ENCODE peak calls at places on chromosomes 6 and 20, in six cellular contexts. S is tibial artery, K is cardiac muscle cell, M is heart right ventricle, L is left lung, A is left ventricle myocardium inferior. B is an unnamed sample.
A peak's percentile ranks its signal among the peaks of the same experiment; 100 is the strongest.

GRCh38 chr20:43560974-43561373 is 2.1 kb downstream of the SGK2 start:
- DNase-seq in S (no peak), K (peak; percentile 73), M (no peak), L (no peak), A (no peak), B (no peak)

GRCh38 chr6:99432877-99433276 is 7.8 kb upstream of the PNISR start:
- DNase-seq in S (no peak), K (no peak), M (no peak), L (no peak), A (no peak), B (no peak)

GRCh38 chr6:149130093-149130872 is 187.2 kb upstream of the TAB2 start:
- DNase-seq in S (no peak), K (peak; percentile 40), M (no peak), L (no peak), A (no peak), B (no peak)

GRCh38 chr6:27591660-27592059 is 118.8 kb upstream of the ZNF184 start:
- DNase-seq in S (no peak), K (peak; percentile 15), M (no peak), L (no peak), A (no peak), B (no peak)

GRCh38 chr6:113859349-113860164 is 2.4 kb downstream of the MARCKS start:
- DNase-seq in S (peak; percentile 74), K (peak; percentile 19), M (peak; percentile 48), L (peak; percentile 84), A (peak; percentile 38), B (no peak)

GRCh38 chr6:157270308-157270707 is 53.0 kb downstream of the TMEM242 start:
- DNase-seq in S (no peak), K (no peak), M (no peak), L (no peak), A (no peak), B (no peak)

GRCh38 chr6:74177496-74177895 is 481.5 kb downstream of the CD109 start:
- DNase-seq in S (no peak), K (no peak), M (no peak), L (no peak), A (no peak), B (no peak)

GRCh38 chr20:57417830-57418780 is 26.9 kb downstream of the RBM38 start:
- DNase-seq in S (no peak), K (no peak), M (no peak), L (peak; percentile 38), A (no peak), B (no peak)

GRCh38 chr20:34938466-34939163 is 17.0 kb downstream of the GSS start:
- DNase-seq in S (peak; percentile 71), K (no peak), M (peak; percentile 76), L (no peak), A (peak; percentile 74), B (peak; percentile 58)

GRCh38 chr6:135423649-135424128 is 73.9 kb downstream of the AHI1 start:
- DNase-seq in S (no peak), K (peak; percentile 64), M (no peak), L (no peak), A (no peak), B (no peak)

GRCh38 chr20:25699914-25700313 is 3.3 kb upstream of the ZNF337 start:
- DNase-seq in S (no peak), K (no peak), M (no peak), L (no peak), A (no peak), B (no peak)

GRCh38 chr6:12957321-12958051 is 240.9 kb downstream of the PHACTR1 start:
- DNase-seq in S (peak; percentile 90), K (peak; percentile 45), M (peak; percentile 75), L (peak; percentile 90), A (peak; percentile 74), B (peak; percentile 76)

GRCh38 chr6:15642276-15642675 is 20.6 kb downstream of the DTNBP1 start:
- DNase-seq in S (no peak), K (no peak), M (no peak), L (no peak), A (no peak), B (no peak)
- TF ChIP-seq CTCF in S (no peak), K (peak; percentile 39), M (no peak), L (no peak), A (no peak), B (no peak)

GRCh38 chr6:18276610-18277009 is 12.3 kb upstream of the DEK start:
- DNase-seq in S (no peak), K (no peak), M (no peak), L (no peak), A (no peak), B (no peak)
- H3K4me3 ChIP-seq in S (no peak overlapping the region), K (peak overlapping the region; percentile 76), M (peak overlapping the region; percentile 56), L (no peak overlapping the region), A (peak overlapping the region; percentile 67), B (no peak overlapping the region)

GRCh38 chr6:56445818-56446217 is 196.9 kb downstream of the DST start:
- DNase-seq in S (no peak), K (no peak), M (no peak), L (no peak), A (no peak), B (no peak)

GRCh38 chr6:56450376-56450775 is 192.3 kb downstream of the DST start:
- DNase-seq in S (no peak), K (no peak), M (no peak), L (no peak), A (no peak), B (no peak)

GRCh38 chr6:56440551-56440981 is 193.2 kb upstream of the COL21A1 start:
- DNase-seq in S (no peak), K (no peak), M (no peak), L (no peak), A (no peak), B (no peak)

GRCh38 chr6:56448056-56448455 is 194.6 kb downstream of the DST start:
- DNase-seq in S (no peak), K (no peak), M (no peak), L (no peak), A (no peak), B (no peak)

DNA sequence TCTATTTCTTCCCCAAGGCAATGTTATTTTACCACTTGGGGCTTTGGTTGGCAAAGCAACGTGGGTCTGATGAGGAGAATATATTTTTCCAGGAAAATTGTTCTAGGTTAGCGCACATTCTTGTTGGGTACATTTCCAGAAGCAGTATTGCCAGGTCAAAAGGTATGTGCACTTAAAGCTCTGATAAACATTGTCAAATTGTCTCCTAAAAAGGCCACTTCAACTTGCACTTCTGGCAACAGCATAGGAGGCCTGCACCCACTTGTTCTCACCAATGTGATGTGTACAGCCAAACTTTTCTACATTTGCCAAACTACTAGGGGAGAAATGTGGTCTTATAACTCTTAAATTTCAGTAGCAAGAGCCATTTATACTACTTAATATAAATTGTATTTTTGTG is 197.5 kb upstream of the COL21A1 start:
- DNase-seq in S (no peak), K (no peak), M (no peak), L (no peak), A (no peak), B (no peak)
- H3K27ac ChIP-seq in S (peak overlapping the region; percentile 40), K (no peak overlapping the region), M (no peak overlapping the region), L (no peak overlapping the region), A (peak overlapping the region; percentile 60), B (no peak overlapping the region)

GRCh38 chr20:41466836-41467619 is 100.4 kb upstream of the EMILIN3 start:
- DNase-seq in S (no peak), K (no peak), M (no peak), L (no peak), A (no peak), B (no peak)
- TF ChIP-seq CTCF in S (no peak), K (no peak), M (peak; percentile 17), L (no peak), A (no peak), B (no peak)

GRCh38 chr20:53586640-53587039 is 7.0 kb downstream of the ZNF217 start:
- DNase-seq in S (no peak), K (no peak), M (no peak), L (no peak), A (no peak), B (no peak)
- H3K4me3 ChIP-seq in S (no peak overlapping the region), K (no peak overlapping the region), M (no peak overlapping the region), L (no peak overlapping the region), A (no peak overlapping the region), B (no peak overlapping the region)

GRCh38 chr20:62421716-62421990 is 5.7 kb downstream of the RBBP8NL start:
- DNase-seq in S (no peak), K (no peak), M (no peak), L (no peak), A (no peak), B (no peak)

GRCh38 chr20:62422636-62423325 is 4.6 kb downstream of the RBBP8NL start:
- DNase-seq in S (no peak), K (no peak), M (no peak), L (no peak), A (no peak), B (no peak)

GRCh38 chr20:62424249-62425109 is 2.9 kb downstream of the RBBP8NL start:
- DNase-seq in S (no peak), K (no peak), M (no peak), L (no peak), A (no peak), B (no peak)

GRCh38 chr20:62425281-62426058 is 1.9 kb downstream of the RBBP8NL start:
- DNase-seq in S (no peak), K (no peak), M (no peak), L (no peak), A (no peak), B (no peak)

GRCh38 chr20:62423326-62423706 is 4.0 kb downstream of the RBBP8NL start:
- DNase-seq in S (no peak), K (no peak), M (no peak), L (no peak), A (no peak), B (no peak)
- H3K27ac ChIP-seq in S (no peak overlapping the region), K (no peak overlapping the region), M (no peak overlapping the region), L (no peak overlapping the region), A (no peak overlapping the region), B (no peak overlapping the region)

DNA sequence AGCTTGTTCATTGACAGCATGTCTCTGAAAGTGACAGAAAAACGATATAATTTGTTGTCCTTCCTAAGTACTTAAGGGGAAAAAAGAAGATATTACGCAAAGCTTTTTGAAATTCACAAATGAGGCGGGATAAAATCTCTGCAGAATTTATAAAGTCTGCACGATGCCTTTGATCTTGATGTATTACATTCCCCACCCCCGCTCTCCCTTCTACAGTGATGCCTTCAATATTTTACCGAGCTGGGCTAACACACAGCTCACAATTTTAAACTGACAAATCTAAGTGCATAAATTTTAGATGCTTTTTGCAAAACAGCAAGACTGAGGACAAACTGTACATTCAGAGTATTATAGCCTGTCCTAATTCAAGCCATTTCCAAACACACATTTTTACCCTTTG is 219.8 kb upstream of the SPTLC3 start:
- DNase-seq in S (no peak), K (no peak), M (no peak), L (no peak), A (no peak), B (no peak)
- TF ChIP-seq CTCF in S (no peak), K (no peak), M (no peak), L (no peak), A (no peak), B (no peak)